ENCODE peak calls at places on chromosomes 16 and 17, in eight cellular contexts. I, R, U, L, X, K, Y and W are unnamed samples.

GRCh38 chr16:70018254-70018653 is 67.1 kb downstream of the CLEC18A start:
- DNase-seq in I (no peak), R (peak; percentile 16), U (no peak), L (peak; percentile 54), X (peak; percentile 72), K (peak; percentile 61), Y (no peak), W (peak; percentile 17)

GRCh38 chr16:88566158-88566557 is 4.0 kb upstream of the ZC3H18 start:
- DNase-seq in I (no peak), R (peak; percentile 31), U (no peak), L (no peak), X (no peak), K (peak; percentile 34), Y (no peak), W (no peak)

GRCh38 chr16:4611337-4612023 is 3.2 kb downstream of the UBALD1 start:
- DNase-seq in I (no peak), R (no peak), U (no peak), L (no peak), X (no peak), K (no peak), Y (no peak), W (no peak)

GRCh38 chr17:51372345-51373004 is 112.1 kb downstream of the UTP18 start:
- DNase-seq in I (no peak), R (no peak), U (no peak), L (no peak), X (peak; percentile 94), K (peak; percentile 98), Y (no peak), W (peak; percentile 42)

GRCh38 chr17:2024572-2025219 is 438 bp downstream of the RTN4RL1 start:
- DNase-seq in I (no peak), R (no peak), U (no peak), L (no peak), X (no peak), K (no peak), Y (no peak), W (no peak)

GRCh38 chr17:38980455-38981217 is 13.4 kb upstream of the FBXO47 start:
- DNase-seq in I (no peak), R (no peak), U (no peak), L (no peak), X (no peak), K (no peak), Y (no peak), W (no peak)

GRCh38 chr17:6546069-6546718 is 10.2 kb downstream of the PITPNM3 start:
- DNase-seq in I (no peak), R (no peak), U (no peak), L (no peak), X (no peak), K (no peak), Y (no peak), W (no peak)

GRCh38 chr16:53415504-53415903 is 18.8 kb upstream of the RBL2 start:
- DNase-seq in I (no peak), R (no peak), U (no peak), L (no peak), X (no peak), K (no peak), Y (no peak), W (no peak)

GRCh38 chr16:14545346-14545884 is 84.6 kb downstream of the PARN start:
- DNase-seq in I (no peak), R (no peak), U (no peak), L (no peak), X (no peak), K (no peak), Y (no peak), W (no peak)

GRCh38 chr17:17269926-17270773 is 10.9 kb downstream of the COPS3 start:
- DNase-seq in I (no peak), R (no peak), U (no peak), L (peak; percentile 17), X (peak; percentile 17), K (peak; percentile 8), Y (peak; percentile 8), W (no peak)

GRCh38 chr16:15807603-15808009 is 49.2 kb downstream of the MYH11 start:
- DNase-seq in I (no peak), R (no peak), U (peak; percentile 40), L (no peak), X (no peak), K (no peak), Y (no peak), W (no peak)

GRCh38 chr17:56110463-56111138 is 42.7 kb upstream of the ANKFN1 start:
- DNase-seq in I (no peak), R (no peak), U (no peak), L (no peak), X (no peak), K (no peak), Y (no peak), W (no peak)

GRCh38 chr17:4900231-4901107 is 1.1 kb downstream of the C17orf107 start:
- DNase-seq in I (peak; percentile 46), R (no peak), U (peak; percentile 49), L (peak; percentile 69), X (peak; percentile 14), K (no peak), Y (no peak), W (peak; percentile 59)

GRCh38 chr17:26774291-26775218 is 519.4 kb upstream of the WSB1 start:
- DNase-seq in I (no peak), R (no peak), U (no peak), L (no peak), X (no peak), K (no peak), Y (no peak), W (peak; percentile 4)

GRCh38 chr16:59758848-59759247 is 1024.7 kb upstream of the GOT2 start:
- DNase-seq in I (no peak), R (no peak), U (no peak), L (no peak), X (no peak), K (no peak), Y (no peak), W (no peak)

GRCh38 chr16:17277981-17278381 is 192.8 kb downstream of the XYLT1 start:
- DNase-seq in I (peak; percentile 25), R (no peak), U (peak; percentile 57), L (peak; percentile 13), X (peak; percentile 74), K (peak; percentile 24), Y (peak; percentile 27), W (peak; percentile 48)

GRCh38 chr17:67993153-67993997 is 2.9 kb downstream of the C17orf58 start:
- DNase-seq in I (peak; percentile 75), R (no peak), U (peak; percentile 82), L (peak; percentile 67), X (peak; percentile 97), K (peak; percentile 81), Y (peak; percentile 86), W (peak; percentile 95)

GRCh38 chr17:67995568-67996191 is 589 bp downstream of the C17orf58 start:
- DNase-seq in I (peak; percentile 32), R (no peak), U (peak; percentile 24), L (peak; percentile 23), X (peak; percentile 49), K (no peak), Y (peak; percentile 60), W (peak; percentile 52)

GRCh38 chr17:67992541-67993152 is 3.6 kb downstream of the C17orf58 start:
- DNase-seq in I (no peak), R (no peak), U (no peak), L (no peak), X (peak; percentile 26), K (no peak), Y (no peak), W (peak; percentile 36)

GRCh38 chr17:67993998-67994361 is 2.3 kb downstream of the C17orf58 start:
- DNase-seq in I (no peak), R (no peak), U (no peak), L (no peak), X (peak; percentile 56), K (no peak), Y (no peak), W (peak; percentile 54)

GRCh38 chr17:67994827-67995567 is 1.3 kb downstream of the C17orf58 start:
- DNase-seq in I (no peak), R (peak; percentile 38), U (peak; percentile 31), L (no peak), X (peak; percentile 12), K (no peak), Y (no peak), W (peak; percentile 35)
- TF ChIP-seq CTCF in I (no peak), R (no peak), U (no peak), L (no peak), X (no peak), K (no peak), Y (no peak), W (no peak)

GRCh38 chr16:22183901-22184614 is 21.8 kb downstream of the SDR42E2 start:
- DNase-seq in I (no peak), R (no peak), U (no peak), L (peak; percentile 24), X (peak; percentile 55), K (no peak), Y (peak; percentile 25), W (no peak)
- TF ChIP-seq CTCF in I (no peak), R (peak; percentile 15), U (no peak), L (no peak), X (peak; percentile 70), K (peak; percentile 68), Y (peak; percentile 31), W (peak; percentile 14)

GRCh38 chr17:37305406-37305905 is 70.3 kb upstream of the C17orf78 start:
- DNase-seq in I (no peak), R (no peak), U (no peak), L (no peak), X (no peak), K (no peak), Y (no peak), W (no peak)
- TF ChIP-seq CTCF in I (no peak), R (no peak), U (no peak), L (no peak), X (no peak), K (no peak), Y (no peak), W (no peak)

GRCh38 chr16:87057291-87057881 is 259.8 kb downstream of the C16orf95 start:
- DNase-seq in I (no peak), R (no peak), U (no peak), L (no peak), X (no peak), K (peak; percentile 35), Y (no peak), W (no peak)
- TF ChIP-seq CTCF in I (no peak), R (peak; percentile 27), U (no peak), L (no peak), X (peak; percentile 21), K (peak; percentile 38), Y (peak; percentile 15), W (no peak)

GRCh38 chr17:59106463-59107305 is at the start of gene TRIM37:
- DNase-seq in I (peak; percentile 98), R (peak; percentile 95), U (peak; percentile 97), L (peak; percentile 98), X (peak; percentile 100), K (peak; percentile 100), Y (peak; percentile 99), W (peak; percentile 98)
- TF ChIP-seq CTCF in I (no peak), R (peak; percentile 2), U (no peak), L (no peak), X (peak; percentile 25), K (no peak), Y (no peak), W (no peak)

GRCh38 chr17:163514-164103 is 17.8 kb downstream of the DOC2B start:
- DNase-seq in I (no peak), R (no peak), U (no peak), L (no peak), X (no peak), K (no peak), Y (no peak), W (no peak)
- TF ChIP-seq CTCF in I (no peak), R (no peak), U (no peak), L (no peak), X (no peak), K (no peak), Y (peak; percentile 37), W (no peak)